ENCODE peak calls at places on chromosomes 2 and 18, in five cellular contexts. Z is GM23338, K is HepG2, D is A549, U is K562. B is an unnamed sample.

GRCh38 chr2:117985092-117985491 is 28.8 kb downstream of the CCDC93 start:
- DNase-seq in Z (peak), D (no peak), U (no peak), K (no peak), B (no peak)

GRCh38 chr18:28045880-28046279 is 131.1 kb downstream of the CDH2 start:
- DNase-seq in U (no peak), D (no peak), K (no peak), Z (peak), B (no peak)

GRCh38 chr18:43049021-43049420 is 66.5 kb downstream of the RIT2 start:
- DNase-seq in D (no peak), K (no peak), Z (no peak), U (no peak), B (no peak)

GRCh38 chr2:233424028-233424951 is 70.0 kb downstream of the DGKD start:
- DNase-seq in D (no peak), U (no peak), K (no peak), Z (no peak), B (no peak)

GRCh38 chr2:66495788-66496640 is 61.1 kb downstream of the MEIS1 start:
- DNase-seq in K (peak), U (peak), D (peak), Z (peak), B (no peak)

GRCh38 chr2:37583867-37584266 is 87.6 kb downstream of the CDC42EP3 start:
- DNase-seq in U (no peak), Z (no peak), D (no peak), K (no peak), B (no peak)

GRCh38 chr18:54479365-54479764 is 111.7 kb upstream of the DYNAP start:
- DNase-seq in K (no peak), U (no peak), D (no peak), Z (peak), B (no peak)

GRCh38 chr18:75120521-75120920 is 88.4 kb downstream of the PTGR3 start:
- DNase-seq in Z (no peak), U (no peak), D (no peak), K (no peak), B (no peak)

GRCh38 chr2:218569661-218570500 is 1.2 kb downstream of the CNOT9 start:
- DNase-seq in D (no peak), K (peak), Z (peak), U (no peak), B (no peak)

GRCh38 chr2:282693-283263 is 5.1 kb downstream of the ALKAL2 start:
- DNase-seq in D (no peak), Z (no peak), U (no peak), K (no peak), B (no peak)

GRCh38 chr2:135337066-135337465 is 194.0 kb downstream of the ZRANB3 start:
- DNase-seq in Z (no peak), D (no peak), U (no peak), K (no peak), B (no peak)

GRCh38 chr18:52341617-52342381 is 1.8 kb downstream of the DCC start:
- DNase-seq in D (no peak), Z (peak), U (no peak), K (no peak), B (no peak)

GRCh38 chr18:23825978-23826405 is 136.7 kb downstream of the LAMA3 start:
- DNase-seq in U (no peak), D (no peak), Z (no peak), K (no peak), B (no peak)

GRCh38 chr2:48749820-48750739 is 5.4 kb downstream of the LHCGR start:
- DNase-seq in Z (no peak), K (no peak), U (no peak), D (no peak), B (no peak)

GRCh38 chr2:60882971-60883753 is 1.8 kb downstream of the REL start:
- DNase-seq in Z (peak), U (no peak), D (no peak), K (no peak), B (no peak)

GRCh38 chr2:144078091-144078490 is 441.8 kb downstream of the ZEB2 start:
- DNase-seq in K (no peak), D (no peak), U (no peak), Z (no peak), B (no peak)

GRCh38 chr2:117470311-117471095 is 344.0 kb upstream of the DDX18 start:
- DNase-seq in U (peak), Z (peak), K (peak), D (no peak), B (peak)

GRCh38 chr18:67682516-67682915 is 166.0 kb upstream of the DSEL start:
- DNase-seq in U (no peak), Z (no peak), K (no peak), D (no peak), B (no peak)

GRCh38 chr18:63677490-63678225 is 16.0 kb upstream of the SERPINB3 start:
- DNase-seq in Z (no peak), K (no peak), U (no peak), D (no peak), B (no peak)

GRCh38 chr2:192534076-192534475 is 339.3 kb upstream of the TMEFF2 start:
- DNase-seq in Z (no peak), D (no peak), K (no peak), U (no peak), B (no peak)

GRCh38 chr18:55907352-55908045 is 319.5 kb upstream of the TCF4 start:
- DNase-seq in D (no peak), U (no peak), K (no peak), Z (no peak), B (no peak)

GRCh38 chr18:79410731-79411613 is 15.2 kb downstream of the NFATC1 start:
- DNase-seq in D (no peak), K (no peak), U (no peak), Z (no peak), B (no peak)

GRCh38 chr2:4140284-4140962 is 437.0 kb downstream of the DCDC2C start:
- DNase-seq in K (no peak), U (no peak), D (no peak), Z (no peak), B (no peak)

GRCh38 chr2:222798528-222798927 is 62.3 kb upstream of the ACSL3 start:
- DNase-seq in U (no peak), D (no peak), Z (no peak), K (no peak), B (no peak)

GRCh38 chr2:217362290-217362689 is 502.4 kb upstream of the TNP1 start:
- DNase-seq in U (no peak), D (no peak), K (no peak), Z (no peak), B (no peak)

GRCh38 chr18:65788373-65788772 is 37.6 kb downstream of the CDH7 start:
- DNase-seq in K (peak), Z (no peak), U (no peak), D (no peak), B (no peak)

GRCh38 chr2:109614715-109615636 is 812 bp downstream of the SOWAHC start:
- DNase-seq in U (no peak), K (no peak), D (no peak), Z (peak), B (no peak)

GRCh38 chr2:157327200-157327599 is 1.6 kb upstream of the ERMN start:
- DNase-seq in U (no peak), K (no peak), Z (no peak), D (no peak), B (no peak)

GRCh38 chr2:17620841-17621240 is 80.3 kb downstream of the VSNL1 start:
- DNase-seq in K (no peak), D (no peak), U (no peak), Z (no peak), B (no peak)

GRCh38 chr18:74784791-74785190 is 187.1 kb downstream of the ZNF407 start:
- DNase-seq in K (no peak), U (no peak), Z (no peak), D (no peak), B (no peak)

GRCh38 chr18:62751341-62751821 is 36.0 kb downstream of the PHLPP1 start:
- DNase-seq in Z (peak), K (no peak), U (no peak), D (no peak), B (no peak)

GRCh38 chr2:18788590-18788989 is 199.2 kb upstream of the NT5C1B start:
- DNase-seq in K (no peak), D (no peak), Z (no peak), U (no peak), B (no peak)

GRCh38 chr2:27427863-27428212 is 593 bp upstream of the NRBP1 start:
- DNase-seq in Z (no peak), D (no peak), K (no peak), U (no peak), B (no peak)

GRCh38 chr2:79084495-79085135 is 3.2 kb downstream of the REG1B start:
- DNase-seq in D (no peak), Z (no peak), K (no peak), U (no peak), B (no peak)

GRCh38 chr2:172613035-172613434 is 57.1 kb downstream of the PDK1 start:
- DNase-seq in K (no peak), D (no peak), U (peak), Z (peak), B (no peak)

GRCh38 chr2:42567806-42568429 is 514 bp upstream of the MTA3 start:
- DNase-seq in K (peak), Z (peak), D (peak), U (no peak), B (no peak)

GRCh38 chr2:28681216-28681981 is 70.2 kb upstream of the PPP1CB start:
- DNase-seq in U (no peak), Z (no peak), D (no peak), K (no peak), B (no peak)

GRCh38 chr2:108542071-108542470 is 7.8 kb downstream of the LIMS1 start:
- DNase-seq in D (no peak), K (no peak), U (no peak), Z (no peak), B (no peak)
- H3K27ac ChIP-seq in D (no peak), K (no peak), U (no peak), Z (no peak), B (no peak)

DNA sequence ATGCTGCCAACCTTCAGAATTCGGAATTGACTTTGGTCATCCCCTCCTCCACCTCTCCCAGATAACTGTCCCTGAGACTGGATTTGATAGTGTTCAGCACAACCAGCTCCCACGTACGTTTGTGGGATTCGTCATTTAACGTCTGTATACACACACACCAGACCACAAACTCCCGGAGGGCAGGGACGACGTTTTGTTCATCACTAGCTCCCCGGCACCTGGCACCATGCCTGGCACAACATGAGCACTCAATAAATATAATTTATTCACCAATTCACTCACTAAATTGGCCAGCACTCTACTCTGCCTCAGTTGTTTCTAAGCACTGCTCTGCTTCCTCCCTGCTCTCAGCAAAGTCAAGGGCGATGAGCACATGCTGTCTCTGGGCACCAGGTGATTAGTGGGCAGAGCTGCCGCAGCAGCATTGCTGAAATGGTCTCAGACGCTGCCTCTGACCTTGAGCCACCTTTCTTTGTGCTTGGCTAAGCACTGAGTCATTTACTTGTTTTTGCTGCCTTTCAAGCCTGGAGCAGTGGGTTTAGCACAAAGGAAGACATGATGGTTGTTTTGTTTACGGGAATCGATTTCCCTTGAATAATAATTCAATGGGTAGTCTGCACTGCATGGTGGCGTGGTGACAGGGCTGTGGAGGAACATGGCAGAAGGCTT is 19.3 kb upstream of the LOXHD1 start:
- DNase-seq in D (no peak), U (no peak), K (no peak), Z (no peak), B (peak)
- TF ChIP-seq REST in D (no peak), U (no peak), K (no peak), Z (no peak), B (no peak)

GRCh38 chr2:152055366-152056108 is 43.3 kb downstream of the CACNB4 start:
- DNase-seq in U (no peak), Z (no peak), D (no peak), K (no peak), B (no peak)

GRCh38 chr2:152056418-152056817 is 42.4 kb downstream of the CACNB4 start:
- DNase-seq in Z (no peak), U (no peak), K (no peak), D (no peak), B (no peak)

GRCh38 chr2:152051373-152051893 is 47.4 kb downstream of the CACNB4 start:
- DNase-seq in K (no peak), D (no peak), Z (no peak), U (no peak), B (no peak)

GRCh38 chr2:152050915-152051314 is 47.9 kb downstream of the CACNB4 start:
- DNase-seq in Z (no peak), U (no peak), D (no peak), K (no peak), B (no peak)

DNA sequence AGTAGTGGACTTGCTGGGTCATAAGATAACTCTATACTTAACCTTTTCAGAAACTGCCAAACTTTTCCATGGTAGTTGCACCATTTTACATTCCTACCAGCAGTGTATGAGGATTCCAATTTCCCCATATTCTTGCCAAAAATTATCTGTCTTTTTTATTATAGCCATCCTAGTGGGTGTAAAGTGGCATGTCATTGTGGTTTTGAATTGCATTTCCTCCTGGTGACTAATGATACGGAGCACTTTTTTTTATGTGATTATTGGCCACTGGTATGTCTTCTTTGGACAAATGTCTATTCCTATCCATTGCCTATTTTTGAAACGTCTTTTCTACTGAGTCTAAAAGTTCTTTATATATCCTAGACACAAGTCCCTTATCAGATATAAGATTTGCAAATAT is 44.3 kb downstream of the CACNB4 start:
- DNase-seq in K (no peak), U (no peak), D (no peak), Z (no peak), B (no peak)
- TF ChIP-seq CTCF in K (no peak), U (no peak), D (no peak), Z (no peak), B (no peak)

DNA sequence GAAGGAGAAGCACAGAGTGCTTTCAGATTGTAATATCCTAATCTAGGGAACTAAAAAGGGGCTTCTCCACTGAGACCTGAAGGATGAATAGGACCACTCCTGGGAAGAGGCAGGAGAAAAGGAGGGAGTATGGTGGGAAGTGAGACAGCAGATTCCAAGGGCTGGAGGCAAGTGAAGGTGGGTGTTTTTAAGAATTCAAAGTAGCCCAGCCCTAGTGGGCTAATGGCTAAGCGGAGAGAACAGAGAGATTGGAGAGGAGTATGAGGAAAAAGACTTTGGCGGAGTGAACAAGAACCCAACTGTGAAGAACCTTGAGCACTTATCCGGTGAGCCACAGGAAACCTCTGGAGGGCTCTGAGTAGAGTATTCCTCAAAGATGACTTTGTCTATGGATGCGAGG is 142.5 kb downstream of the COPS8 start:
- DNase-seq in D (no peak), U (no peak), Z (no peak), K (no peak), B (no peak)
- H3K27ac ChIP-seq in D (peak), U (no peak), Z (no peak), K (no peak), B (peak)

GRCh38 chr18:48325115-48325670 is 84.0 kb downstream of the ZBTB7C start:
- DNase-seq in K (no peak), Z (no peak), U (no peak), D (no peak), B (no peak)

GRCh38 chr18:48330016-48330991 is 78.9 kb downstream of the ZBTB7C start:
- DNase-seq in U (no peak), D (peak), Z (no peak), K (no peak), B (no peak)

GRCh38 chr18:48328473-48329205 is 80.5 kb downstream of the ZBTB7C start:
- DNase-seq in U (no peak), D (no peak), K (no peak), Z (no peak), B (no peak)

GRCh38 chr18:48324651-48325050 is 84.5 kb downstream of the ZBTB7C start:
- DNase-seq in K (no peak), Z (no peak), U (no peak), D (no peak), B (no peak)

GRCh38 chr18:48326901-48327675 is 82.1 kb downstream of the ZBTB7C start:
- DNase-seq in D (no peak), U (no peak), Z (no peak), K (no peak), B (no peak)
- TF ChIP-seq REST in D (no peak), U (no peak), Z (no peak), K (no peak), B (no peak)

GRCh38 chr2:226429476-226429875 is 370.1 kb downstream of the IRS1 start:
- DNase-seq in K (no peak), D (no peak), Z (no peak), U (no peak), B (no peak)

GRCh38 chr2:226426292-226426736 is 373.3 kb downstream of the IRS1 start:
- DNase-seq in D (no peak), U (no peak), K (peak), Z (no peak), B (peak)

GRCh38 chr2:226424971-226425370 is 374.6 kb downstream of the IRS1 start:
- DNase-seq in D (no peak), Z (no peak), K (peak), U (no peak), B (no peak)

GRCh38 chr2:226431301-226431955 is 368.2 kb downstream of the IRS1 start:
- DNase-seq in K (peak), D (no peak), Z (no peak), U (no peak), B (no peak)

DNA sequence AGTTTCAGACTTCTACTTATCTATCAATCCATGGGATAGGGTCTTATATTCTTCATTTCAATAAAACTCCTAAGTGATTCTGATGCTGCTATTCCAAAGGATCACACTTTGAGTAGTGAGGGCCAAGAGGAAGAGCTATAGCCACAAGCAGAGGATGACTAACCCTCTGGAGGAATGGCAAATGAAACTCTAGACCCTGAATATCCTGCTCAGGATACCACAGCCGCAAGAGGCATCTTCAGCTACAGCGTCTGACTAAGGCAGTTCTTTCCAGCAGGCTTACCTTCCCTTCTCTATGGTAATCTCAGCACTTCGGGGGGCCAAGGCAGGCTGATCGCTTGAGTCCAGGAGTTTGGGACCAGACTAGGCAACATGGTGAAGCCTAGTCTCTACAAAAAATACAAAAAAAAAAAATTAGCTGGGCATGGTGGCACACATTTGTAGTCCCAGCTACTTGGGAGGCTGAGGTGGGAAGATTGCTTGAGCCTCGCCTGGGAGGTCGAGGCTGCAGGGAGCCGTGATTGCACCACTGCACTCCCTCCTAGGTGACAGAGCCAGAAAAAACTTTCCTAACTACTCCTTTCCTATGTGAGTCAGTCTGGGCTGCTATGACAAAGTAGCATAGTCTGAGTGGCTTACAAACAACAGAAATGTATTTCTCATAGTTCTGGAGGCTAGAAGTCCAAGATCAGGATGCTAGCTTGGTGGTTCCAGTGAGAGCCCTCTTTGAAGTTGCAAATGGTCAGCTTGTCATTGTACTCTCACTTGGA is 371.9 kb downstream of the IRS1 start:
- DNase-seq in D (peak), U (no peak), K (peak), Z (no peak), B (no peak)
- TF ChIP-seq CTCF in D (no peak), U (no peak), K (no peak), Z (no peak), B (no peak)

GRCh38 chr2:25310690-25310964 is 31.1 kb downstream of the DNMT3A start:
- DNase-seq in U (no peak), K (no peak), D (no peak), Z (no peak), B (no peak)
- H3K27ac ChIP-seq in U (no peak), K (no peak), D (no peak), Z (peak), B (no peak)

GRCh38 chr2:155035246-155035645 is 336.8 kb downstream of the KCNJ3 start:
- DNase-seq in D (no peak), U (no peak), Z (no peak), K (no peak), B (no peak)

GRCh38 chr2:155033652-155034051 is 335.2 kb downstream of the KCNJ3 start:
- DNase-seq in U (no peak), D (no peak), K (no peak), Z (no peak), B (no peak)
- TF ChIP-seq REST in U (no peak), D (no peak), K (no peak), Z (no peak), B (no peak)

B was measured in Panc1.